ENCODE peak calls at places on chromosomes 11 and 22, in six cellular contexts. B, J, X, I, Q and F are unnamed samples.

GRCh38 chr11:66529069-66529468 is 16.8 kb downstream of the ZDHHC24 start:
- DNase-seq in I (no peak), J (no peak), B (no peak), Q (no peak), X (no peak), F (no peak)

GRCh38 chr11:108019870-108020540 is 11.3 kb downstream of the CUL5 start:
- DNase-seq in B (no peak), Q (no peak), I (no peak), J (no peak), X (peak; percentile 34), F (no peak)

GRCh38 chr11:69874178-69874983 is 55.2 kb upstream of the FGF3 start:
- DNase-seq in I (no peak), B (no peak), Q (no peak), X (no peak), J (no peak), F (no peak)

GRCh38 chr11:17651681-17652080 is 67.7 kb upstream of the MYOD1 start:
- DNase-seq in B (no peak), J (no peak), X (no peak), Q (no peak), I (no peak), F (no peak)

GRCh38 chr11:3129181-3129590 is 35.9 kb downstream of the OSBPL5 start:
- DNase-seq in Q (no peak), J (no peak), X (no peak), I (no peak), B (no peak), F (no peak)

GRCh38 chr11:104338186-104338585 is 174.2 kb upstream of the PDGFD start:
- DNase-seq in I (no peak), X (no peak), B (no peak), Q (no peak), J (no peak), F (no peak)

GRCh38 chr11:15291885-15292284 is 177.2 kb downstream of the INSC start:
- DNase-seq in I (no peak), J (no peak), Q (no peak), X (no peak), B (no peak), F (no peak)

GRCh38 chr11:121194731-121195596 is 93.9 kb downstream of the TECTA start:
- DNase-seq in B (peak; percentile 30), Q (peak; percentile 46), J (peak; percentile 91), X (peak; percentile 77), I (peak; percentile 56), F (peak; percentile 22)

GRCh38 chr11:90744169-90744568 is 521.3 kb upstream of the CHORDC1 start:
- DNase-seq in J (no peak), B (no peak), Q (no peak), X (no peak), I (no peak), F (no peak)

GRCh38 chr22:22761963-22762772 is 117.8 kb downstream of the GGTLC2 start:
- DNase-seq in I (no peak), X (no peak), J (no peak), Q (no peak), B (no peak), F (no peak)

GRCh38 chr11:116792869-116793475 is 1.3 kb upstream of the APOA5 start:
- DNase-seq in X (no peak), B (no peak), I (no peak), Q (peak; percentile 57), J (peak; percentile 92), F (no peak)

GRCh38 chr11:120911943-120912342 is 112.0 kb upstream of the TBCEL start:
- DNase-seq in B (no peak), I (no peak), J (peak; percentile 20), X (no peak), Q (no peak), F (no peak)

GRCh38 chr11:128968916-128969315 is 26.2 kb upstream of the TP53AIP1 start:
- DNase-seq in I (no peak), Q (no peak), X (no peak), J (no peak), B (no peak), F (no peak)

GRCh38 chr11:123264431-123264780 is 69.4 kb upstream of the CLMP start:
- DNase-seq in B (no peak), I (no peak), X (no peak), Q (no peak), J (no peak), F (no peak)

GRCh38 chr11:117840881-117841581 is 16.5 kb upstream of the FXYD2 start:
- DNase-seq in I (peak; percentile 13), B (no peak), J (no peak), Q (no peak), X (no peak), F (no peak)

GRCh38 chr22:41341990-41342389 is 39.8 kb upstream of the TEF start:
- DNase-seq in I (no peak), J (no peak), Q (no peak), B (no peak), X (no peak), F (no peak)

GRCh38 chr11:9992306-9992705 is 301.7 kb downstream of the SBF2 start:
- DNase-seq in Q (no peak), B (no peak), I (no peak), X (no peak), J (no peak), F (no peak)

DNA sequence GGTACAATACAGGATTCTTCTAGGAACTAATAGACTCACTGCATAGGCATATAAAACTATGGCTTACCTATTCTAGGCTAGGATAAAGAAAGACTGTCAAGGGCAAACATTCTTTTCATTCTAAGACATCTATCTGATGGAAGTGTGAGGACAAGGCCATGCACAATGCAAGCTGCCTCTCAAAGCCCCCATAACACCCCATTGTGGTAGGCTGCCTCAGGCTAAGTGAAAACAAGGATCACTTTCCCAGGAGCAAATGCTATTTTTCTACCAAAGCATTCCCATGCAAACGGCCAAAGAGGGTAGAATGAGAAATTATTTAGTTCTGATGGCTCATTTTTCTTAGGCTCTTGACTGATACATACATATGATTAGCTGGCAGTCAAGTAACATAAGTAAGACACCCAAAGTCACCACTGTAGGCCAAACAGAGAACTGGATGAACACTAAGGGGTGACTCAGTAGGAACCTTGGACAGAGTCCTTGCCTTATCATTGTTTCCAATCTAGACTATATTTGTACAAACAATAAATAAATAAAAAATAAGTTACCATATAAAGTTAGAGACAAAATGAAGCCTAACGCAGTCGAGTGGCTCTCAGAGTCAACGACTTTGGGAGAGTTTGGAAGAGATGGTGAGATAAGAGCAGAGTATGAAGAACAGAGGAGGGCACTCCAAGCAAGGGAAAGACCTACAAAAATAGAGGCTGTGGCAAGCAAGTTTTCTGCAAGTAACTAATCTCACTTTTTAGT is 303.6 kb downstream of the SBF2 start:
- DNase-seq in I (no peak), Q (peak; percentile 76), X (peak; percentile 23), B (no peak), J (peak; percentile 71), F (no peak)
- TF ChIP-seq CTCF in I (no peak), Q (peak; percentile 49), X (no peak), B (no peak), J (peak; percentile 45), F (peak; percentile 8)

GRCh38 chr22:17751596-17751995 is 22.7 kb downstream of the BID start:
- DNase-seq in J (no peak), X (no peak), I (no peak), B (no peak), Q (no peak), F (no peak)

GRCh38 chr22:17753401-17753989 is 20.8 kb downstream of the BID start:
- DNase-seq in Q (no peak), B (no peak), J (peak; percentile 48), I (no peak), X (no peak), F (no peak)

GRCh38 chr22:17748555-17749353 is 25.5 kb downstream of the BID start:
- DNase-seq in J (no peak), B (no peak), Q (no peak), I (no peak), X (no peak), F (no peak)

GRCh38 chr22:17749605-17750395 is 24.5 kb downstream of the BID start:
- DNase-seq in X (no peak), Q (no peak), B (no peak), I (no peak), J (no peak), F (no peak)

DNA sequence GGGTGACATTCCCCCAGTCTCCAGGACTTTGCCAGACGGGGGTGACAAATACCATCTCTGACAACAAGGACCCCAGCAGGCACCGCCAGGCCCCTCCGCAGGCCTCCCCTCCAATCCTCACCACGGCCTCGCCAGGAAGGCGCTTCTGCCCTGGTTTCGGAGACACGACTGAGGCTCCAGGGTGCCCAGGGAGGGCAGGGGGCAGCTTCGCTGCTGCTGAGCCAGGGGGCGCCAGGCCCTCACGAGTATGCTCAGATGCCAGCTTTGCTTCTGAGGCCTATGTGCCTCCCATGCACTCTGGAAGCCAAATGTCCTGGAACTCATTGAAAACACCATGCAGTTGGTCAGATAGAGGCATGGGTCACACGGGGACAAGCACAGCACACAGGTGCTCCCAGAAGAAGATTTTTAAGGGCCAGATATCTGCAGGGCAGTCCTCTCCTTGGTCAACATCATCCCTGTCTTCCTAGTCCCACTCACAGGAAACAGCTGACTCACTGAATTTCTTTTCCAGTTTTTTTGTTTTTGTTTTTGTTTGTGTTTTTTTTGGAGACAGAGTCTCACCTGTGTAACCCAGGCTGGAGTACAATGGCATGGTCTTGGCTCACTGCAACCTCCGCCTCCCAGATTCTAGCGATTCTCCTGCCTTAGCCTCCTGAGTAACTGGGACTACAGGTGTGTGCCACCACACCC is 19.9 kb downstream of the BID start:
- DNase-seq in X (no peak), J (peak; percentile 7), B (peak; percentile 47), I (no peak), Q (no peak), F (no peak)
- TF ChIP-seq CTCF in X (peak; percentile 32), J (peak; percentile 45), B (peak; percentile 33), I (no peak), Q (no peak), F (peak; percentile 15)

DNA sequence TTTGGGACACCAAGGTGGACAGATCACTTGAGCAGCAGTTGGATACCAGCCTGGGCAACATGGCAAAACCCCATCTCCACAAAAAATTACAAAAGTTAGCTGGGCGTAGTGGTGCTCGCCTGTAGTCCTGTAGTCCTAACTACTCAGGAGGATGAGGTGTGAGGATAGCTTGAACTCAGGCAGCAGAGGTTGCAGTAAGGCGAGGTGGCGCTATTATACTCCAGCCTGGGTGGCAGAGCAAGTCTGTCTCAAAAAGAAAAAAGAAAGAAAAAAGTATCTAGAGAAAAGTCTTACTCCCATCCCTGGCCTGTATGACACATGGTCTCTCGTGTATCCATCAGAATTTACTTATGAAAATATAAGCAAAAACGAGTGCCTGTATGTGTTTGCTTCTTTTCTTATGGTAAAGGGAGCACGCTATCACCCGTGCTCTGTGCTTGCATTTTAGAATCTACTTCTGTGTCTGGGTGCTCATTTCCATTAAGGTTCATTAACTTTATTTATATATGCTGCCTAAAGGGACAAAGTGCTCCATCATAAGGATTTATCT is 15.4 kb upstream of the CPT1A start:
- DNase-seq in J (peak; percentile 22), B (no peak), I (no peak), Q (no peak), X (no peak), F (no peak)
- TF ChIP-seq CTCF in J (peak; percentile 40), B (no peak), I (no peak), Q (no peak), X (no peak), F (no peak)

GRCh38 chr22:46534901-46535630 is 2.4 kb downstream of the CELSR1 start:
- DNase-seq in I (no peak), J (no peak), B (no peak), Q (no peak), X (no peak), F (no peak)

GRCh38 chr22:46535876-46536558 is 1.4 kb downstream of the CELSR1 start:
- DNase-seq in J (no peak), Q (no peak), B (no peak), I (no peak), X (no peak), F (no peak)

GRCh38 chr22:46531776-46532175 is 5.6 kb downstream of the CELSR1 start:
- DNase-seq in J (peak; percentile 42), B (no peak), I (no peak), X (no peak), Q (no peak), F (no peak)

GRCh38 chr22:46534177-46534776 is 3.1 kb downstream of the CELSR1 start:
- DNase-seq in B (no peak), X (no peak), I (no peak), Q (no peak), J (no peak), F (no peak)

GRCh38 chr22:46533434-46533833 is 4.0 kb downstream of the CELSR1 start:
- DNase-seq in B (no peak), J (no peak), Q (no peak), I (no peak), X (no peak), F (no peak)
- TF ChIP-seq CTCF in B (no peak), J (no peak), Q (peak; percentile 81), I (no peak), X (no peak), F (no peak)